ENCODE peak calls at places on chromosomes 16 and 17, in five cellular contexts. U is prostate gland, L is heart left ventricle, T is adrenal gland, D is sigmoid colon. P is an unnamed sample.

GRCh38 chr17:11969565-11969964 is 27.7 kb downstream of the ZNF18 start:
- DNase-seq in L (no peak), D (no peak), T (no peak), U (no peak), P (no peak)

GRCh38 chr17:75783069-75783783 is 1.4 kb upstream of the UNK start:
- DNase-seq in L (no peak), T (no peak), D (no peak), U (no peak), P (no peak)

GRCh38 chr16:56202036-56202435 is 10.7 kb downstream of the GNAO1 start:
- DNase-seq in L (no peak), T (no peak), D (no peak), U (no peak), P (no peak)

GRCh38 chr16:62034236-62035114 is 1.8 kb downstream of the CDH8 start:
- DNase-seq in L (no peak), T (no peak), D (no peak), U (no peak), P (no peak)

GRCh38 chr17:8954339-8954738 is 11.2 kb downstream of the PIK3R5 start:
- DNase-seq in L (peak), T (peak), D (peak), U (no peak), P (peak)

GRCh38 chr17:58032691-58033415 is 25.8 kb upstream of the SRSF1 start:
- DNase-seq in T (no peak), L (no peak), D (no peak), U (no peak), P (no peak)

GRCh38 chr17:3030096-3030495 is 33.3 kb downstream of the OR1D5 start:
- DNase-seq in L (no peak), D (no peak), T (no peak), U (no peak), P (no peak)

GRCh38 chr17:8186787-8187516 is 3.0 kb downstream of the BORCS6 start:
- DNase-seq in T (peak), L (peak), U (peak), D (peak), P (peak)

GRCh38 chr16:1991135-1991551 is 1.4 kb downstream of the SYNGR3 start:
- DNase-seq in U (no peak), D (no peak), L (no peak), T (no peak), P (no peak)

GRCh38 chr17:71302721-71303549 is 817.9 kb upstream of the SOX9 start:
- DNase-seq in U (no peak), D (no peak), L (no peak), T (no peak), P (no peak)

GRCh38 chr17:47223007-47223406 is 13.9 kb downstream of the MYL4 start:
- DNase-seq in D (no peak), U (no peak), T (no peak), L (no peak), P (no peak)

GRCh38 chr17:30251931-30252330 is 16.4 kb upstream of the SLC6A4 start:
- DNase-seq in L (no peak), D (no peak), T (no peak), U (no peak), P (no peak)

GRCh38 chr17:41772218-41772585 is 14.3 kb downstream of the JUP start:
- DNase-seq in L (no peak), T (no peak), U (peak), D (no peak), P (no peak)
- TF ChIP-seq POLR2A in L (no peak), T (no peak), U (no peak), D (peak), P (no peak)

GRCh38 chr17:83174859-83175550 is 95.6 kb downstream of the METRNL start:
- DNase-seq in L (no peak), D (no peak), U (no peak), T (no peak), P (peak)
- TF ChIP-seq POLR2A in L (no peak), D (no peak), U (no peak), T (no peak), P (no peak)

GRCh38 chr17:81049973-81050551 is 15.1 kb downstream of the BAIAP2 start:
- DNase-seq in U (peak), D (no peak), L (peak), T (no peak), P (no peak)
- TF ChIP-seq POLR2A in U (peak), D (no peak), L (no peak), T (no peak), P (no peak)

GRCh38 chr17:50169881-50170459 is 4.2 kb downstream of the SGCA start:
- DNase-seq in U (no peak), D (no peak), T (no peak), L (peak), P (no peak)

GRCh38 chr17:50172130-50172529 is 6.3 kb downstream of the SGCA start:
- DNase-seq in U (no peak), D (no peak), L (peak), T (no peak), P (no peak)

GRCh38 chr17:50169121-50169764 is 3.4 kb downstream of the SGCA start:
- DNase-seq in L (peak), T (peak), D (no peak), U (no peak), P (peak)

GRCh38 chr17:50171371-50172071 is 5.7 kb downstream of the SGCA start:
- DNase-seq in U (no peak), L (peak), D (no peak), T (no peak), P (no peak)

DNA sequence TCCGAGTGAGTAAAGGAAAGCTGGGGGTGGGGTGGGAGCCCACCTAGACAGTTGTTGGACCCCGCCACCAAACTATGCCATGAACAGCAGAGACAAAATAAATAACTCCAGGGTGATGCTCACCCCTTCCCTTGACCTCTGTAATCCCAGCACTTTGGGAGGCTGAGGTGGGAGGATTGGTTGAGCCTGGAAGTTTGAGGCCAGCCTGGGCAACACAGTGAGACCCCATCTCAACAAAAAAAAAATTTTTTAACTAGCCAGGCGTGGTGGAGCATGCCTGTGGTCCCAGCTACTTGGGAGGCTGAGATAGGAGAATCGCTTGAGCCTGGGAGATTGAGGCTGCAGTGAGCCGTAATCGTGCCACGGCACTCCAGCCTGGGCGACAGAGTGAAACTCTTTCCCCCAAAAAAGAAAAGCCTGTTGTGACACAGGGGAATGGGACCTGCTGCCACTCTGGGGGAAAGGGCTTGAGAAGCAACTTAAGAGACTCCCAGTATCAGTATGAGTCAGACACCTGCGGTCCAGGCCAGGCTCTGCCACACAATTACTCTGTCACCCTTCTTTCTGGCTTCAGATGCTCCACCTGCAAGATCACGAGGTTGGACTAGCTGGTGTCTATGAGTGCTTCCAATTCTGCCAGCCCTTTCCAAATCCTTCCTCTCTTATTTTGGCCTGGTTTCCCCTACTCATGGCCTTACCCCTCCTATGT is 5.0 kb downstream of the SGCA start:
- DNase-seq in L (no peak), D (no peak), U (no peak), T (no peak), P (no peak)
- TF ChIP-seq POLR2A in L (no peak), D (no peak), U (no peak), T (no peak), P (no peak)

GRCh38 chr16:8621572-8622314 is at the start of gene METTL22:
- DNase-seq in L (peak), U (peak), T (peak), D (peak), P (peak)
- TF ChIP-seq POLR2A in L (peak), U (peak), T (peak), D (peak), P (peak)

DNA sequence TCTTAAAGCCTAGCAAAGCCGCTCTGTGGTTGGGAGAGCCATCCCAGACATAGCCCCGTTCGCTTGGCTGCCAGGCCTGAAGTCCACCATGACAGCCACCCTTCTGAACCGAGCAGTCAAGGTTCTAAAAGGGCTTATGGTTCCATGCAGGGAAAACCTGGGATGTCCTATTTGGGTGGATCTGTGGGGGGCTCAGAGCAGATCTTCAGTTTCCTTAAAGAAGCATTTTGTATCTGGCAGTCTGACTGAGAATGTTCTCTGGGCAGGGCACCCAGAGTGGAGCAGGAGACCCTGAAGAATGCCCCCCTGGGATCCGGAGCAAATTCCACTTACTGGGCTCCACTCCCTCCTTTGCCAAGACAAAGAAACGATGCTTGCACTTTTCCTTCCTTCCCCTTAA is 127.2 kb downstream of the IRX5 start:
- DNase-seq in L (no peak), U (no peak), T (no peak), D (peak), P (no peak)
- TF ChIP-seq POLR2A in L (no peak), U (no peak), T (no peak), D (no peak), P (no peak)